ENCODE peak calls at places on chromosome 1, in seven cellular contexts. I is Kasumi-1; B is Calu3; K is right lobe of liver; L is omental fat pad; A is activated CD4-positive, CD25-positive, alpha-beta regulatory T cell; R is germinal center. W is an unnamed sample.
A peak's percentile ranks its signal among the peaks of the same experiment; 100 is the strongest.

GRCh38 chr1:9281907-9282306 is 10.8 kb upstream of the SPSB1 start:
- DNase-seq in I (no peak), B (no peak), K (peak; percentile 40), L (no peak), A (no peak), R (no peak), W (no peak)

GRCh38 chr1:209443975-209444651 is 139.4 kb upstream of the CAMK1G start:
- DNase-seq in I (no peak), B (no peak), K (no peak), L (no peak), A (no peak), R (no peak), W (no peak)

GRCh38 chr1:114472408-114472807 is 38.6 kb downstream of the TRIM33 start:
- DNase-seq in I (no peak), B (no peak), K (no peak), L (no peak), A (no peak), R (no peak), W (no peak)

GRCh38 chr1:152654110-152654509 is 9.1 kb upstream of the LCE2D start:
- DNase-seq in I (peak; percentile 66), B (peak; percentile 82), K (peak; percentile 58), L (no peak), A (no peak), R (peak; percentile 45), W (peak; percentile 59)

GRCh38 chr1:203567596-203567995 is 59.0 kb upstream of the ATP2B4 start:
- DNase-seq in I (no peak), B (no peak), K (no peak), L (no peak), A (no peak), R (no peak), W (no peak)

GRCh38 chr1:41492341-41492848 is 7.9 kb upstream of the EDN2 start:
- DNase-seq in I (peak; percentile 73), B (peak; percentile 65), K (peak; percentile 31), L (no peak), A (no peak), R (peak; percentile 50), W (no peak)

GRCh38 chr1:55212349-55213028 is 2.7 kb downstream of the USP24 start:
- DNase-seq in I (peak; percentile 55), B (no peak), K (no peak), L (no peak), A (no peak), R (peak; percentile 16), W (no peak)

GRCh38 chr1:91900538-91900937 is 14.6 kb upstream of the TGFBR3 start:
- DNase-seq in I (no peak), B (no peak), K (no peak), L (no peak), A (no peak), R (no peak), W (no peak)

GRCh38 chr1:244041475-244042100 is 9.5 kb upstream of the ZBTB18 start:
- DNase-seq in I (no peak), B (peak; percentile 36), K (no peak), L (no peak), A (no peak), R (no peak), W (no peak)

GRCh38 chr1:62528015-62528414 is 69.3 kb upstream of the ANGPTL3 start:
- DNase-seq in I (no peak), B (no peak), K (peak; percentile 78), L (no peak), A (no peak), R (peak; percentile 10), W (no peak)

GRCh38 chr1:84103197-84103992 is 40.7 kb upstream of the PRKACB start:
- DNase-seq in I (peak; percentile 45), B (peak; percentile 21), K (no peak), L (no peak), A (no peak), R (no peak), W (no peak)

W was measured in NCI-H187.